ENCODE peak calls at places on chromosomes 13 and 19, in eight cellular contexts. N is foreskin fibroblast; L is A172; W is NCI-H1092; S is stimulated activated CD8-positive, alpha-beta memory T cell treated with anti-CD3 and anti-CD28 coated beads, Interleukin-4, amount 100 ng/mL, for 1 hour; I is Calu3; M is smooth muscle cell of the brain vasculature; P is NCI-H1436. A is an unnamed sample.
A peak's percentile ranks its signal among the peaks of the same experiment; 100 is the strongest.

GRCh38 chr13:44364601-44365000 is 9.0 kb upstream of the SERP2 start:
- DNase-seq in I (peak; percentile 21), M (no peak), S (no peak), P (no peak), N (peak; percentile 67), L (peak; percentile 90), W (no peak), A (no peak)

GRCh38 chr19:43667524-43668405 is 2.2 kb downstream of the PLAUR start:
- DNase-seq in N (no peak), I (no peak), P (no peak), S (no peak), W (no peak), M (no peak), L (no peak), A (peak; percentile 83)

GRCh38 chr19:31350033-31350692 is 927 bp upstream of the TSHZ3 start:
- DNase-seq in W (no peak), M (no peak), N (no peak), I (no peak), P (no peak), S (no peak), L (no peak), A (no peak)

GRCh38 chr13:108915634-108916497 is 286.5 kb downstream of the MYO16 start:
- DNase-seq in M (peak; percentile 71), P (no peak), W (peak; percentile 48), I (peak; percentile 70), L (peak; percentile 91), N (peak; percentile 74), S (peak; percentile 15), A (peak; percentile 25)

GRCh38 chr13:51148952-51149573 is 38.0 kb upstream of the C13orf42 start:
- DNase-seq in P (no peak), L (no peak), N (peak; percentile 42), W (peak; percentile 7), M (no peak), I (peak; percentile 17), S (no peak), A (no peak)

GRCh38 chr13:54424344-54424743 is 1395.7 kb downstream of the OLFM4 start:
- DNase-seq in S (no peak), W (no peak), N (no peak), I (no peak), M (no peak), L (no peak), P (no peak), A (no peak)

GRCh38 chr13:32811297-32811800 is 204.9 kb upstream of the KL start:
- DNase-seq in N (peak; percentile 33), L (peak; percentile 59), S (no peak), I (no peak), M (no peak), W (no peak), P (no peak), A (no peak)

GRCh38 chr13:99380402-99380801 is 73.2 kb upstream of the GPR183 start:
- DNase-seq in N (no peak), S (no peak), P (no peak), W (no peak), M (no peak), L (no peak), I (no peak), A (no peak)

GRCh38 chr13:107518292-107518691 is 697.0 kb downstream of the LIG4 start:
- DNase-seq in S (no peak), L (peak; percentile 4), P (no peak), I (no peak), N (no peak), M (no peak), W (no peak), A (no peak)

GRCh38 chr13:25943666-25944065 is 108.2 kb downstream of the SHISA2 start:
- DNase-seq in W (no peak), P (no peak), N (no peak), I (no peak), M (no peak), L (no peak), S (no peak), A (no peak)

GRCh38 chr13:113233101-113233500 is 23.7 kb downstream of the CUL4A start:
- DNase-seq in N (no peak), I (no peak), S (no peak), W (no peak), M (no peak), P (no peak), L (no peak), A (no peak)

GRCh38 chr19:47618771-47619170 is 9.8 kb downstream of the BICRA start:
- DNase-seq in I (no peak), P (no peak), W (no peak), L (no peak), N (no peak), M (no peak), S (no peak), A (no peak)

GRCh38 chr13:70183041-70183440 is 74.8 kb upstream of the KLHL1 start:
- DNase-seq in M (no peak), W (no peak), N (no peak), I (no peak), S (no peak), P (no peak), L (peak; percentile 61), A (no peak)

GRCh38 chr19:8600064-8600463 is 10.5 kb downstream of the ADAMTS10 start:
- DNase-seq in S (no peak), W (no peak), I (no peak), N (no peak), P (no peak), M (no peak), L (no peak), A (no peak)

GRCh38 chr13:48235100-48235813 is 2.3 kb downstream of the ITM2B start:
- DNase-seq in M (no peak), L (peak; percentile 31), N (no peak), S (no peak), W (no peak), P (no peak), I (peak; percentile 22), A (no peak)

GRCh38 chr19:10112037-10112751 is 701 bp downstream of the P2RY11 start:
- DNase-seq in W (no peak), N (no peak), I (no peak), M (no peak), S (peak; percentile 42), L (peak; percentile 38), P (no peak), A (no peak)

GRCh38 chr13:111414341-111414740 is 93.9 kb downstream of the TEX29 start:
- DNase-seq in I (no peak), P (no peak), L (no peak), N (no peak), W (no peak), M (no peak), S (no peak), A (no peak)

GRCh38 chr19:2723345-2723715 is 2.2 kb upstream of the DIRAS1 start:
- DNase-seq in W (no peak), S (no peak), M (no peak), L (no peak), I (no peak), N (no peak), P (no peak), A (no peak)

GRCh38 chr13:50468849-50469669 is 374.4 kb downstream of the DLEU7 start:
- DNase-seq in S (no peak), I (no peak), P (no peak), L (no peak), N (no peak), W (no peak), M (no peak), A (no peak)

GRCh38 chr13:28735481-28736029 is 16.8 kb upstream of the SLC46A3 start:
- DNase-seq in W (no peak), L (no peak), S (no peak), M (no peak), I (no peak), P (no peak), N (no peak), A (no peak)

GRCh38 chr19:3075605-3076431 is 13.5 kb upstream of the TLE5 start:
- DNase-seq in N (no peak), P (peak; percentile 77), I (peak; percentile 68), L (no peak), W (peak; percentile 58), M (no peak), S (no peak), A (no peak)

GRCh38 chr19:5058456-5059190 is 89.7 kb downstream of the KDM4B start:
- DNase-seq in P (no peak), N (no peak), I (no peak), L (peak; percentile 61), S (no peak), W (peak; percentile 46), M (no peak), A (no peak)

GRCh38 chr19:50173144-50173543 is 10.1 kb upstream of the IZUMO2 start:
- DNase-seq in P (no peak), L (peak; percentile 38), S (no peak), N (no peak), I (peak; percentile 63), W (no peak), M (no peak), A (no peak)

GRCh38 chr19:35206379-35206778 is 22.2 kb downstream of the FAM187B start:
- DNase-seq in P (no peak), W (no peak), L (no peak), I (no peak), S (no peak), M (no peak), N (no peak), A (no peak)

GRCh38 chr19:18131841-18132596 is 20.9 kb upstream of the PIK3R2 start:
- DNase-seq in S (no peak), I (no peak), N (no peak), P (no peak), L (no peak), M (no peak), W (no peak), A (no peak)

GRCh38 chr19:6098574-6098973 is 11.7 kb downstream of the RFX2 start:
- DNase-seq in W (no peak), P (no peak), I (no peak), M (no peak), S (no peak), L (no peak), N (no peak), A (no peak)

GRCh38 chr13:83731113-83731512 is 151.2 kb downstream of the SLITRK1 start:
- DNase-seq in M (no peak), L (no peak), N (no peak), W (no peak), I (no peak), P (no peak), S (no peak), A (no peak)

GRCh38 chr13:29422015-29422414 is 173.5 kb downstream of the SLC7A1 start:
- DNase-seq in W (no peak), N (no peak), S (no peak), I (no peak), P (no peak), M (no peak), L (no peak), A (no peak)

GRCh38 chr19:29845576-29846176 is 33.9 kb downstream of the CCNE1 start:
- DNase-seq in I (no peak), W (no peak), S (no peak), N (peak; percentile 26), L (peak; percentile 56), P (no peak), M (no peak), A (no peak)

GRCh38 chr19:28864024-28864503 is 348.9 kb downstream of the UQCRFS1 start:
- DNase-seq in N (no peak), I (no peak), P (no peak), S (no peak), M (no peak), L (peak; percentile 6), W (peak; percentile 15), A (no peak)

GRCh38 chr13:111372651-111373425 is 52.4 kb downstream of the TEX29 start:
- DNase-seq in M (no peak), I (no peak), P (no peak), S (no peak), N (no peak), L (no peak), W (no peak), A (no peak)

GRCh38 chr19:13817615-13818371 is 22.6 kb downstream of the ZSWIM4 start:
- DNase-seq in L (no peak), M (no peak), S (no peak), I (no peak), P (peak; percentile 95), N (no peak), W (no peak), A (peak; percentile 96)